ENCODE peak calls at places on chromosomes 3 and 15, in seven cellular contexts. S, L, F, Y, R, V and D are unnamed samples.

GRCh38 chr3:177676947-177677587 is 479.8 kb upstream of the TBL1XR1 start:
- DNase-seq in R (no peak), V (no peak), S (no peak), L (no peak), F (no peak), Y (no peak), D (no peak)

GRCh38 chr3:194686816-194687637 is 1.3 kb downstream of the FAM43A start:
- DNase-seq in F (peak; percentile 66), Y (no peak), L (peak; percentile 37), R (peak; percentile 89), S (no peak), V (peak; percentile 72), D (peak; percentile 92)

GRCh38 chr3:19274576-19274975 is 126.3 kb downstream of the KCNH8 start:
- DNase-seq in L (no peak), V (no peak), S (no peak), Y (no peak), R (no peak), F (no peak), D (no peak)

GRCh38 chr3:32743934-32744333 is 58.9 kb downstream of the CNOT10 start:
- DNase-seq in Y (no peak), V (no peak), S (no peak), R (no peak), L (no peak), F (no peak), D (no peak)

GRCh38 chr3:14602804-14603644 is 48.5 kb upstream of the CCDC174 start:
- DNase-seq in V (no peak), Y (no peak), F (no peak), L (no peak), S (no peak), R (no peak), D (no peak)

GRCh38 chr3:25281041-25281842 is 146.8 kb upstream of the RARB start:
- DNase-seq in S (no peak), V (no peak), F (no peak), Y (no peak), R (no peak), L (no peak), D (peak; percentile 54)

GRCh38 chr3:136741063-136741462 is 11.1 kb downstream of the STAG1 start:
- DNase-seq in S (no peak), R (no peak), F (no peak), Y (no peak), V (no peak), L (no peak), D (no peak)

GRCh38 chr15:60582370-60583036 is 103.6 kb upstream of the ICE2 start:
- DNase-seq in V (peak; percentile 93), L (peak; percentile 42), F (no peak), Y (no peak), R (no peak), S (no peak), D (no peak)

GRCh38 chr3:13654330-13655073 is 105.6 kb downstream of the FBLN2 start:
- DNase-seq in Y (no peak), L (peak; percentile 45), V (peak; percentile 37), S (peak; percentile 59), F (no peak), R (peak; percentile 84), D (peak; percentile 58)

GRCh38 chr3:33438284-33438668 is 1.9 kb downstream of the UBP1 start:
- DNase-seq in Y (peak; percentile 29), F (no peak), S (no peak), R (no peak), L (no peak), V (peak; percentile 31), D (peak; percentile 21)

GRCh38 chr3:7978104-7978457 is 523.5 kb upstream of the LMCD1 start:
- DNase-seq in L (no peak), Y (peak; percentile 99), R (no peak), V (no peak), S (peak; percentile 65), F (no peak), D (peak; percentile 90)

GRCh38 chr15:59401810-59402569 is 29.3 kb upstream of the MYO1E start:
- DNase-seq in L (no peak), V (no peak), S (no peak), Y (no peak), R (peak; percentile 37), F (no peak), D (no peak)

GRCh38 chr3:23834082-23834870 is 28.5 kb downstream of the UBE2E1 start:
- DNase-seq in R (no peak), F (no peak), L (no peak), S (no peak), V (no peak), Y (peak; percentile 48), D (no peak)

GRCh38 chr3:81782585-81782984 is 21.1 kb upstream of the GBE1 start:
- DNase-seq in R (no peak), L (no peak), V (no peak), Y (no peak), F (no peak), S (no peak), D (no peak)

GRCh38 chr15:48112242-48112641 is 8.5 kb upstream of the SLC24A5 start:
- DNase-seq in Y (peak; percentile 72), R (no peak), V (no peak), S (no peak), L (no peak), F (no peak), D (peak; percentile 40)

GRCh38 chr3:177060492-177060891 is 136.8 kb downstream of the TBL1XR1 start:
- DNase-seq in V (no peak), R (no peak), S (no peak), F (no peak), L (no peak), Y (no peak), D (no peak)

GRCh38 chr15:86653344-86654192 is 573.9 kb downstream of the AGBL1 start:
- DNase-seq in L (no peak), Y (no peak), F (no peak), R (no peak), V (peak; percentile 90), S (no peak), D (no peak)

GRCh38 chr3:134471521-134472193 is 14.1 kb downstream of the ANAPC13 start:
- DNase-seq in V (no peak), Y (no peak), R (no peak), S (no peak), L (no peak), F (no peak), D (no peak)

GRCh38 chr3:40768536-40768935 is 243.8 kb downstream of the ZNF621 start:
- DNase-seq in Y (peak; percentile 19), L (no peak), R (no peak), V (no peak), F (no peak), S (no peak), D (no peak)

GRCh38 chr3:194300392-194300758 is 50.8 kb downstream of the CPN2 start:
- DNase-seq in S (no peak), R (peak; percentile 61), V (no peak), F (peak; percentile 89), Y (no peak), L (no peak), D (no peak)

GRCh38 chr15:33313491-33313890 is 2.7 kb downstream of the RYR3 start:
- DNase-seq in L (no peak), R (no peak), S (no peak), F (no peak), Y (peak; percentile 8), V (no peak), D (no peak)

GRCh38 chr3:51955893-51956770 is 951 bp downstream of the GPR62 start:
- DNase-seq in S (no peak), Y (no peak), F (peak; percentile 73), L (peak; percentile 61), R (no peak), V (peak; percentile 48), D (peak; percentile 89)

GRCh38 chr3:8739757-8740508 is 6.3 kb downstream of the CAV3 start:
- DNase-seq in Y (no peak), R (no peak), S (no peak), L (peak; percentile 4), F (no peak), V (no peak), D (no peak)

GRCh38 chr3:49625971-49626640 is 48.0 kb upstream of the APEH start:
- DNase-seq in V (peak; percentile 27), S (peak; percentile 81), Y (no peak), F (no peak), L (no peak), R (no peak), D (no peak)

GRCh38 chr15:49421991-49422390 is 1.1 kb upstream of the FGF7 start:
- DNase-seq in R (peak; percentile 37), V (peak; percentile 72), L (peak; percentile 6), F (peak; percentile 69), S (no peak), Y (peak; percentile 81), D (peak; percentile 67)

GRCh38 chr3:9036327-9037112 is 73.2 kb upstream of the RAD18 start:
- DNase-seq in F (peak; percentile 81), L (no peak), S (no peak), Y (no peak), V (no peak), R (no peak), D (no peak)

GRCh38 chr15:70494861-70495571 is 268.3 kb downstream of the UACA start:
- DNase-seq in S (no peak), Y (no peak), V (no peak), R (peak; percentile 51), L (peak; percentile 70), F (no peak), D (no peak)

GRCh38 chr3:18445421-18446066 is 20.4 kb upstream of the SATB1 start:
- DNase-seq in Y (no peak), R (peak; percentile 90), L (peak; percentile 76), F (no peak), V (peak; percentile 94), S (no peak), D (peak; percentile 67)

GRCh38 chr3:54756330-54756731 is 171.5 kb downstream of the LRTM1 start:
- DNase-seq in Y (no peak), L (no peak), V (no peak), S (no peak), F (no peak), R (no peak), D (no peak)

GRCh38 chr15:90816401-90817116 is 51.8 kb upstream of the FURIN start:
- DNase-seq in F (no peak), V (no peak), Y (no peak), L (no peak), R (no peak), S (no peak), D (no peak)

GRCh38 chr3:42752441-42752840 is 20.6 kb downstream of the CCDC13 start:
- DNase-seq in R (no peak), L (no peak), V (no peak), Y (no peak), S (no peak), F (no peak), D (no peak)

GRCh38 chr3:184562146-184562861 is 719 bp downstream of the EPHB3 start:
- DNase-seq in F (peak; percentile 74), S (no peak), R (peak; percentile 82), Y (no peak), L (peak; percentile 22), V (peak; percentile 19), D (peak; percentile 59)

GRCh38 chr3:118801899-118802298 is 232.7 kb downstream of the IGSF11 start:
- DNase-seq in V (no peak), R (no peak), S (no peak), L (no peak), Y (no peak), F (no peak), D (no peak)

GRCh38 chr3:94249491-94250079 is 186.7 kb downstream of the NSUN3 start:
- DNase-seq in Y (peak; percentile 78), V (peak; percentile 48), S (peak; percentile 33), F (peak; percentile 79), R (peak; percentile 77), L (peak; percentile 75), D (peak; percentile 34)

GRCh38 chr15:65970937-65971740 is 101.8 kb downstream of the RAB11A start:
- DNase-seq in L (no peak), F (no peak), R (no peak), V (no peak), S (no peak), Y (no peak), D (no peak)

GRCh38 chr15:62389887-62390792 is 225.1 kb upstream of the C2CD4B start:
- DNase-seq in Y (peak; percentile 69), R (peak; percentile 91), F (peak; percentile 83), V (peak; percentile 83), S (peak; percentile 52), L (peak; percentile 78), D (peak; percentile 91)

GRCh38 chr3:121660356-121661171 is at the start of gene HCLS1:
- DNase-seq in R (peak; percentile 93), V (peak; percentile 93), Y (no peak), F (no peak), L (peak; percentile 74), S (peak; percentile 33), D (no peak)

GRCh38 chr15:34837246-34838016 is 42.1 kb upstream of the ACTC1 start:
- DNase-seq in F (no peak), L (no peak), V (no peak), Y (no peak), S (no peak), R (no peak), D (no peak)